ENCODE peak calls at places on chromosomes 5 and 9, in four cellular contexts. One of them, this sample, is unnamed.

GRCh38 chr5:141420855-141421488 is at the start of gene PCDHGA11:
- DNase-seq in adrenal gland: no peak
- DNase-seq in hepatocyte: peak
- DNase-seq in esophagus squamous epithelium: no peak
- DNase-seq in this sample: peak

GRCh38 chr5:116153687-116154174 is 68.9 kb downstream of the COMMD10 start:
- DNase-seq in adrenal gland: no peak
- DNase-seq in hepatocyte: peak
- DNase-seq in esophagus squamous epithelium: no peak
- DNase-seq in this sample: no peak

GRCh38 chr5:8956659-8957058 is 589.2 kb downstream of the SEMA5A start:
- DNase-seq in adrenal gland: no peak
- DNase-seq in hepatocyte: no peak
- DNase-seq in esophagus squamous epithelium: no peak
- DNase-seq in this sample: no peak

GRCh38 chr9:14315754-14316573 is 2.0 kb upstream of the NFIB start:
- DNase-seq in adrenal gland: peak
- DNase-seq in hepatocyte: peak
- DNase-seq in esophagus squamous epithelium: no peak
- DNase-seq in this sample: peak

GRCh38 chr5:164094321-164094720 is 588.9 kb downstream of the MAT2B start:
- DNase-seq in adrenal gland: no peak
- DNase-seq in hepatocyte: no peak
- DNase-seq in esophagus squamous epithelium: no peak
- DNase-seq in this sample: no peak

GRCh38 chr5:89556215-89557009 is 673.4 kb upstream of the MEF2C start:
- DNase-seq in adrenal gland: peak
- DNase-seq in hepatocyte: peak
- DNase-seq in esophagus squamous epithelium: no peak
- DNase-seq in this sample: peak

GRCh38 chr9:117414906-117415583 is at the start of gene ASTN2:
- DNase-seq in adrenal gland: no peak
- DNase-seq in hepatocyte: no peak
- DNase-seq in esophagus squamous epithelium: no peak
- DNase-seq in this sample: no peak

GRCh38 chr5:93622240-93622885 is 39.3 kb downstream of the NR2F1 start:
- DNase-seq in adrenal gland: no peak
- DNase-seq in hepatocyte: no peak
- DNase-seq in esophagus squamous epithelium: no peak
- DNase-seq in this sample: peak

GRCh38 chr9:82129708-82130107 is 141.1 kb downstream of the SPATA31D1 start:
- DNase-seq in adrenal gland: no peak
- DNase-seq in hepatocyte: no peak
- DNase-seq in esophagus squamous epithelium: no peak
- DNase-seq in this sample: no peak

GRCh38 chr5:142548739-142549275 is 137.1 kb downstream of the FGF1 start:
- DNase-seq in adrenal gland: peak
- DNase-seq in hepatocyte: peak
- DNase-seq in esophagus squamous epithelium: no peak
- DNase-seq in this sample: peak

GRCh38 chr5:125411163-125412050 is 665.0 kb upstream of the ZNF608 start:
- DNase-seq in adrenal gland: peak
- DNase-seq in hepatocyte: peak
- DNase-seq in esophagus squamous epithelium: no peak
- DNase-seq in this sample: peak

GRCh38 chr5:132765311-132766019 is 11.6 kb downstream of the SEPTIN8 start:
- DNase-seq in adrenal gland: no peak
- DNase-seq in hepatocyte: no peak
- DNase-seq in esophagus squamous epithelium: no peak
- DNase-seq in this sample: no peak

GRCh38 chr5:134656690-134657089 is 8.1 kb downstream of the SEC24A start:
- DNase-seq in adrenal gland: peak
- DNase-seq in hepatocyte: no peak
- DNase-seq in esophagus squamous epithelium: no peak
- DNase-seq in this sample: no peak

GRCh38 chr5:167051369-167051768 is 1240.1 kb upstream of the WWC1 start:
- DNase-seq in adrenal gland: no peak
- DNase-seq in hepatocyte: no peak
- DNase-seq in esophagus squamous epithelium: no peak
- DNase-seq in this sample: no peak

GRCh38 chr5:167049771-167050567 is 1241.5 kb upstream of the WWC1 start:
- DNase-seq in adrenal gland: no peak
- DNase-seq in hepatocyte: no peak
- DNase-seq in esophagus squamous epithelium: no peak
- DNase-seq in this sample: no peak

GRCh38 chr5:167049043-167049663 is 1242.3 kb upstream of the WWC1 start:
- DNase-seq in adrenal gland: peak
- DNase-seq in hepatocyte: peak
- DNase-seq in esophagus squamous epithelium: no peak
- DNase-seq in this sample: peak

GRCh38 chr5:167050568-167051214 is 1240.8 kb upstream of the WWC1 start:
- DNase-seq in adrenal gland: no peak
- DNase-seq in hepatocyte: no peak
- DNase-seq in esophagus squamous epithelium: no peak
- DNase-seq in this sample: peak
- TF ChIP-seq CTCF in adrenal gland: no peak
- TF ChIP-seq CTCF in hepatocyte: no peak
- TF ChIP-seq CTCF in esophagus squamous epithelium: no peak
- TF ChIP-seq CTCF in this sample: no peak

DNA sequence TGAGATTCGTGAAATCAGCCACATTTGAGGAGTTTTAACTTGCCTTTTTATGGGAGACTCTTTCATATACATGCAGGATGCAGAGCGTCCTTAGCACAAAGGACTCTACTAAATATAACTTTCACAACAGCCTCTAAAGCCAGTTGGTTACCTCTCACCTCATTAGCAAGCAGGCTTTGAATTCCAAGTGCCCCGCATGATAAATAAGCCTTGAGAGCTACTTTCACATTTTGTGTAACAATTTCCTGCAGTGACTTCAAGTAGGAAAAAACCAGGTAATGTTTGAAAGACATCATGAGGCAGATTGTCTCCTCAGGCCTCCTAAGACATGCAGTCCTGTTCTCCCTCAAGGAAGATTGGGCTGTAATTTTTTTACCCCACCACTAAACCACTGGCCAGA is 50.5 kb downstream of the RALGPS1 start:
- DNase-seq in adrenal gland: no peak
- DNase-seq in hepatocyte: no peak
- DNase-seq in esophagus squamous epithelium: no peak
- DNase-seq in this sample: no peak
- H3K4me3 ChIP-seq in adrenal gland: no peak
- H3K4me3 ChIP-seq in hepatocyte: no peak
- H3K4me3 ChIP-seq in esophagus squamous epithelium: no peak
- H3K4me3 ChIP-seq in this sample: no peak

GRCh38 chr5:68962632-68963484 is 131.0 kb upstream of the SLC30A5 start:
- DNase-seq in adrenal gland: peak
- DNase-seq in hepatocyte: peak
- DNase-seq in esophagus squamous epithelium: no peak
- DNase-seq in this sample: peak
- TF ChIP-seq CTCF in adrenal gland: peak
- TF ChIP-seq CTCF in hepatocyte: peak
- TF ChIP-seq CTCF in esophagus squamous epithelium: peak
- TF ChIP-seq CTCF in this sample: peak

GRCh38 chr5:137497396-137498290 is 1.5 kb downstream of the SPOCK1 start:
- DNase-seq in adrenal gland: no peak
- DNase-seq in hepatocyte: no peak
- DNase-seq in esophagus squamous epithelium: no peak
- DNase-seq in this sample: no peak
- H3K4me3 ChIP-seq in adrenal gland: no peak
- H3K4me3 ChIP-seq in hepatocyte: no peak
- H3K4me3 ChIP-seq in esophagus squamous epithelium: peak
- H3K4me3 ChIP-seq in this sample: peak